ENCODE peak calls at places on chromosomes 16 and 17, in four cellular contexts. Z is ecto neural progenitor cell, Y is T-helper 17 cell, J is left cardiac atrium. L is an unnamed sample.

GRCh38 chr17:62109378-62109902 is 44.4 kb upstream of the MED13 start:
- DNase-seq in Z (peak; percentile 70), Y (peak; percentile 8), J (no peak), L (peak; percentile 62)

GRCh38 chr17:51741447-51741846 is 417.1 kb downstream of the CA10 start:
- DNase-seq in Z (no peak), Y (no peak), J (no peak), L (no peak)

GRCh38 chr16:369866-370436 is 387 bp downstream of the MRPL28 start:
- DNase-seq in J (no peak), Z (no peak), Y (no peak), L (no peak)

GRCh38 chr17:50943575-50943933 is 77.4 kb upstream of the TOB1 start:
- DNase-seq in Y (no peak), J (no peak), Z (no peak), L (no peak)

GRCh38 chr17:35088647-35088910 is 25.1 kb upstream of the RFFL start:
- DNase-seq in J (no peak), Z (no peak), Y (no peak), L (no peak)

GRCh38 chr16:73196670-73197069 is 148.7 kb upstream of the ZFHX3 start:
- DNase-seq in Z (peak; percentile 75), J (peak; percentile 74), Y (no peak), L (peak; percentile 65)

GRCh38 chr16:71339481-71340171 is 18.9 kb upstream of the CALB2 start:
- DNase-seq in Y (no peak), Z (no peak), J (no peak), L (no peak)

GRCh38 chr17:33871720-33872535 is 383.2 kb upstream of the CCL2 start:
- DNase-seq in Y (no peak), Z (no peak), J (no peak), L (peak; percentile 1)

GRCh38 chr16:78130083-78130608 is 30.7 kb downstream of the WWOX start:
- DNase-seq in Y (no peak), Z (no peak), J (no peak), L (no peak)

GRCh38 chr17:68417317-68417716 is 40.0 kb downstream of the WIPI1 start:
- DNase-seq in Y (no peak), J (no peak), Z (no peak), L (no peak)

GRCh38 chr16:30000768-30001631 is 5.0 kb downstream of the INO80E start:
- DNase-seq in Y (no peak), J (no peak), Z (no peak), L (no peak)

GRCh38 chr16:12829096-12829888 is 25.6 kb upstream of the CPPED1 start:
- DNase-seq in J (no peak), Y (no peak), Z (no peak), L (no peak)

GRCh38 chr16:72787519-72788268 is 260.2 kb downstream of the ZFHX3 start:
- DNase-seq in Y (peak; percentile 45), J (peak; percentile 74), Z (peak; percentile 76), L (peak; percentile 93)

GRCh38 chr16:12318661-12319463 is 342.3 kb downstream of the SNX29 start:
- DNase-seq in J (no peak), Y (no peak), Z (no peak), L (peak; percentile 30)

GRCh38 chr16:69180011-69180338 is 7.0 kb upstream of the SNTB2 start:
- DNase-seq in J (no peak), Y (no peak), Z (no peak), L (no peak)

GRCh38 chr17:21283482-21284318 is 811 bp upstream of the MAP2K3 start:
- DNase-seq in J (peak; percentile 57), Z (peak; percentile 69), Y (no peak), L (peak; percentile 55)

GRCh38 chr16:89292443-89293078 is 75.1 kb downstream of the ZNF778 start:
- DNase-seq in Z (no peak), J (no peak), Y (no peak), L (no peak)

L was measured in EH.